ENCODE peak calls at places on chromosomes 7 and 10, in eight cellular contexts. One of them, this sample, is unnamed.

GRCh38 chr10:7532723-7533498 is 122.1 kb upstream of the SFMBT2 start:
- DNase-seq in hippocampal formation: no peak
- DNase-seq in left colon: no peak
- DNase-seq in NCI-H2081: no peak
- DNase-seq in progenitor cell of endocrine pancreas: no peak
- DNase-seq in activated naive CD4-positive, alpha-beta T cell treated with anti-CD3 and anti-CD28 coated beads, Interleukin-2, amount 50 U/mL, for 16 hours: no peak
- DNase-seq in stimulated activated naive CD8-positive, alpha-beta T cell treated with anti-CD3 and anti-CD28 coated beads, Interleukin-15, Interleukin-2, amounts not matched to agents 100 U/mL and 50 U/mL, for 24 hours: no peak
- DNase-seq in left lung: no peak
- DNase-seq in this sample: peak; percentile 31

GRCh38 chr7:33636359-33636758 is 269.0 kb upstream of the BMPER start:
- DNase-seq in NCI-H2081: no peak
- DNase-seq in activated naive CD4-positive, alpha-beta T cell treated with anti-CD3 and anti-CD28 coated beads, Interleukin-2, amount 50 U/mL, for 16 hours: no peak
- DNase-seq in left lung: no peak
- DNase-seq in hippocampal formation: no peak
- DNase-seq in stimulated activated naive CD8-positive, alpha-beta T cell treated with anti-CD3 and anti-CD28 coated beads, Interleukin-15, Interleukin-2, amounts not matched to agents 100 U/mL and 50 U/mL, for 24 hours: no peak
- DNase-seq in progenitor cell of endocrine pancreas: no peak
- DNase-seq in left colon: no peak
- DNase-seq in this sample: no peak

GRCh38 chr10:23419201-23419600 is 19.7 kb upstream of the OTUD1 start:
- DNase-seq in progenitor cell of endocrine pancreas: no peak
- DNase-seq in hippocampal formation: no peak
- DNase-seq in left colon: no peak
- DNase-seq in stimulated activated naive CD8-positive, alpha-beta T cell treated with anti-CD3 and anti-CD28 coated beads, Interleukin-15, Interleukin-2, amounts not matched to agents 100 U/mL and 50 U/mL, for 24 hours: no peak
- DNase-seq in NCI-H2081: no peak
- DNase-seq in activated naive CD4-positive, alpha-beta T cell treated with anti-CD3 and anti-CD28 coated beads, Interleukin-2, amount 50 U/mL, for 16 hours: no peak
- DNase-seq in left lung: no peak
- DNase-seq in this sample: no peak

GRCh38 chr10:34392641-34393170 is 422.4 kb downstream of the PARD3 start:
- DNase-seq in stimulated activated naive CD8-positive, alpha-beta T cell treated with anti-CD3 and anti-CD28 coated beads, Interleukin-15, Interleukin-2, amounts not matched to agents 100 U/mL and 50 U/mL, for 24 hours: no peak
- DNase-seq in left colon: no peak
- DNase-seq in hippocampal formation: no peak
- DNase-seq in activated naive CD4-positive, alpha-beta T cell treated with anti-CD3 and anti-CD28 coated beads, Interleukin-2, amount 50 U/mL, for 16 hours: no peak
- DNase-seq in left lung: no peak
- DNase-seq in NCI-H2081: no peak
- DNase-seq in progenitor cell of endocrine pancreas: no peak
- DNase-seq in this sample: no peak

GRCh38 chr7:71238541-71238940 is 106.6 kb downstream of the GALNT17 start:
- DNase-seq in left colon: no peak
- DNase-seq in hippocampal formation: no peak
- DNase-seq in left lung: no peak
- DNase-seq in NCI-H2081: no peak
- DNase-seq in activated naive CD4-positive, alpha-beta T cell treated with anti-CD3 and anti-CD28 coated beads, Interleukin-2, amount 50 U/mL, for 16 hours: no peak
- DNase-seq in progenitor cell of endocrine pancreas: no peak
- DNase-seq in stimulated activated naive CD8-positive, alpha-beta T cell treated with anti-CD3 and anti-CD28 coated beads, Interleukin-15, Interleukin-2, amounts not matched to agents 100 U/mL and 50 U/mL, for 24 hours: no peak
- DNase-seq in this sample: no peak

GRCh38 chr10:68992721-68993440 is 4.3 kb downstream of the KIFBP start:
- DNase-seq in activated naive CD4-positive, alpha-beta T cell treated with anti-CD3 and anti-CD28 coated beads, Interleukin-2, amount 50 U/mL, for 16 hours: no peak
- DNase-seq in NCI-H2081: no peak
- DNase-seq in left colon: peak; percentile 26
- DNase-seq in progenitor cell of endocrine pancreas: no peak
- DNase-seq in stimulated activated naive CD8-positive, alpha-beta T cell treated with anti-CD3 and anti-CD28 coated beads, Interleukin-15, Interleukin-2, amounts not matched to agents 100 U/mL and 50 U/mL, for 24 hours: no peak
- DNase-seq in left lung: no peak
- DNase-seq in hippocampal formation: no peak
- DNase-seq in this sample: no peak

GRCh38 chr10:116926426-116926825 is 77.1 kb downstream of the ENO4 start:
- DNase-seq in progenitor cell of endocrine pancreas: no peak
- DNase-seq in activated naive CD4-positive, alpha-beta T cell treated with anti-CD3 and anti-CD28 coated beads, Interleukin-2, amount 50 U/mL, for 16 hours: no peak
- DNase-seq in hippocampal formation: no peak
- DNase-seq in stimulated activated naive CD8-positive, alpha-beta T cell treated with anti-CD3 and anti-CD28 coated beads, Interleukin-15, Interleukin-2, amounts not matched to agents 100 U/mL and 50 U/mL, for 24 hours: no peak
- DNase-seq in NCI-H2081: no peak
- DNase-seq in left lung: no peak
- DNase-seq in left colon: no peak
- DNase-seq in this sample: no peak

GRCh38 chr10:42149027-42149700 is 489.2 kb downstream of the ZNF33B start:
- DNase-seq in activated naive CD4-positive, alpha-beta T cell treated with anti-CD3 and anti-CD28 coated beads, Interleukin-2, amount 50 U/mL, for 16 hours: no peak
- DNase-seq in left colon: peak; percentile 25
- DNase-seq in stimulated activated naive CD8-positive, alpha-beta T cell treated with anti-CD3 and anti-CD28 coated beads, Interleukin-15, Interleukin-2, amounts not matched to agents 100 U/mL and 50 U/mL, for 24 hours: no peak
- DNase-seq in left lung: peak; percentile 81
- DNase-seq in hippocampal formation: no peak
- DNase-seq in NCI-H2081: no peak
- DNase-seq in progenitor cell of endocrine pancreas: no peak
- DNase-seq in this sample: no peak

GRCh38 chr7:98294326-98294725 is 12.8 kb downstream of the BRI3 start:
- DNase-seq in hippocampal formation: no peak
- DNase-seq in progenitor cell of endocrine pancreas: no peak
- DNase-seq in stimulated activated naive CD8-positive, alpha-beta T cell treated with anti-CD3 and anti-CD28 coated beads, Interleukin-15, Interleukin-2, amounts not matched to agents 100 U/mL and 50 U/mL, for 24 hours: no peak
- DNase-seq in left lung: no peak
- DNase-seq in left colon: no peak
- DNase-seq in activated naive CD4-positive, alpha-beta T cell treated with anti-CD3 and anti-CD28 coated beads, Interleukin-2, amount 50 U/mL, for 16 hours: no peak
- DNase-seq in NCI-H2081: no peak
- DNase-seq in this sample: no peak

GRCh38 chr10:23158370-23158769 is 33.7 kb upstream of the PTF1A start:
- DNase-seq in stimulated activated naive CD8-positive, alpha-beta T cell treated with anti-CD3 and anti-CD28 coated beads, Interleukin-15, Interleukin-2, amounts not matched to agents 100 U/mL and 50 U/mL, for 24 hours: peak; percentile 40
- DNase-seq in NCI-H2081: peak; percentile 43
- DNase-seq in left colon: no peak
- DNase-seq in activated naive CD4-positive, alpha-beta T cell treated with anti-CD3 and anti-CD28 coated beads, Interleukin-2, amount 50 U/mL, for 16 hours: peak; percentile 35
- DNase-seq in hippocampal formation: peak; percentile 32
- DNase-seq in progenitor cell of endocrine pancreas: peak; percentile 39
- DNase-seq in left lung: no peak
- DNase-seq in this sample: peak; percentile 55

GRCh38 chr7:148456351-148456750 is 134.2 kb upstream of the C7orf33 start:
- DNase-seq in progenitor cell of endocrine pancreas: no peak
- DNase-seq in hippocampal formation: no peak
- DNase-seq in stimulated activated naive CD8-positive, alpha-beta T cell treated with anti-CD3 and anti-CD28 coated beads, Interleukin-15, Interleukin-2, amounts not matched to agents 100 U/mL and 50 U/mL, for 24 hours: no peak
- DNase-seq in activated naive CD4-positive, alpha-beta T cell treated with anti-CD3 and anti-CD28 coated beads, Interleukin-2, amount 50 U/mL, for 16 hours: no peak
- DNase-seq in NCI-H2081: no peak
- DNase-seq in left lung: no peak
- DNase-seq in left colon: no peak
- DNase-seq in this sample: no peak

GRCh38 chr7:94100723-94101345 is 96.7 kb upstream of the BET1 start:
- DNase-seq in left colon: no peak
- DNase-seq in progenitor cell of endocrine pancreas: no peak
- DNase-seq in hippocampal formation: no peak
- DNase-seq in NCI-H2081: no peak
- DNase-seq in left lung: peak; percentile 72
- DNase-seq in stimulated activated naive CD8-positive, alpha-beta T cell treated with anti-CD3 and anti-CD28 coated beads, Interleukin-15, Interleukin-2, amounts not matched to agents 100 U/mL and 50 U/mL, for 24 hours: no peak
- DNase-seq in activated naive CD4-positive, alpha-beta T cell treated with anti-CD3 and anti-CD28 coated beads, Interleukin-2, amount 50 U/mL, for 16 hours: no peak
- DNase-seq in this sample: no peak

GRCh38 chr7:87920578-87920977 is 13.5 kb upstream of the ADAM22 start:
- DNase-seq in stimulated activated naive CD8-positive, alpha-beta T cell treated with anti-CD3 and anti-CD28 coated beads, Interleukin-15, Interleukin-2, amounts not matched to agents 100 U/mL and 50 U/mL, for 24 hours: no peak
- DNase-seq in NCI-H2081: no peak
- DNase-seq in activated naive CD4-positive, alpha-beta T cell treated with anti-CD3 and anti-CD28 coated beads, Interleukin-2, amount 50 U/mL, for 16 hours: no peak
- DNase-seq in left colon: no peak
- DNase-seq in progenitor cell of endocrine pancreas: no peak
- DNase-seq in hippocampal formation: no peak
- DNase-seq in left lung: no peak
- DNase-seq in this sample: no peak

GRCh38 chr7:141541375-141541774 is 9.8 kb upstream of the AGK start:
- DNase-seq in progenitor cell of endocrine pancreas: no peak
- DNase-seq in stimulated activated naive CD8-positive, alpha-beta T cell treated with anti-CD3 and anti-CD28 coated beads, Interleukin-15, Interleukin-2, amounts not matched to agents 100 U/mL and 50 U/mL, for 24 hours: no peak
- DNase-seq in left lung: no peak
- DNase-seq in NCI-H2081: peak; percentile 19
- DNase-seq in hippocampal formation: no peak
- DNase-seq in left colon: no peak
- DNase-seq in activated naive CD4-positive, alpha-beta T cell treated with anti-CD3 and anti-CD28 coated beads, Interleukin-2, amount 50 U/mL, for 16 hours: no peak
- DNase-seq in this sample: no peak

GRCh38 chr7:100467638-100468373 is 3.7 kb upstream of the SPACDR start:
- DNase-seq in NCI-H2081: no peak
- DNase-seq in activated naive CD4-positive, alpha-beta T cell treated with anti-CD3 and anti-CD28 coated beads, Interleukin-2, amount 50 U/mL, for 16 hours: no peak
- DNase-seq in stimulated activated naive CD8-positive, alpha-beta T cell treated with anti-CD3 and anti-CD28 coated beads, Interleukin-15, Interleukin-2, amounts not matched to agents 100 U/mL and 50 U/mL, for 24 hours: no peak
- DNase-seq in progenitor cell of endocrine pancreas: no peak
- DNase-seq in left lung: no peak
- DNase-seq in left colon: no peak
- DNase-seq in hippocampal formation: peak; percentile 91
- DNase-seq in this sample: no peak

GRCh38 chr10:132691711-132692153 is 94.2 kb downstream of the NKX6-2 start:
- DNase-seq in hippocampal formation: no peak
- DNase-seq in left lung: peak; percentile 66
- DNase-seq in progenitor cell of endocrine pancreas: no peak
- DNase-seq in NCI-H2081: no peak
- DNase-seq in stimulated activated naive CD8-positive, alpha-beta T cell treated with anti-CD3 and anti-CD28 coated beads, Interleukin-15, Interleukin-2, amounts not matched to agents 100 U/mL and 50 U/mL, for 24 hours: no peak
- DNase-seq in activated naive CD4-positive, alpha-beta T cell treated with anti-CD3 and anti-CD28 coated beads, Interleukin-2, amount 50 U/mL, for 16 hours: peak; percentile 6
- DNase-seq in left colon: peak; percentile 20
- DNase-seq in this sample: no peak

GRCh38 chr7:2567663-2568238 is 9.0 kb downstream of the IQCE start:
- DNase-seq in hippocampal formation: peak; percentile 30
- DNase-seq in activated naive CD4-positive, alpha-beta T cell treated with anti-CD3 and anti-CD28 coated beads, Interleukin-2, amount 50 U/mL, for 16 hours: no peak
- DNase-seq in stimulated activated naive CD8-positive, alpha-beta T cell treated with anti-CD3 and anti-CD28 coated beads, Interleukin-15, Interleukin-2, amounts not matched to agents 100 U/mL and 50 U/mL, for 24 hours: no peak
- DNase-seq in left lung: peak; percentile 63
- DNase-seq in left colon: no peak
- DNase-seq in progenitor cell of endocrine pancreas: no peak
- DNase-seq in NCI-H2081: no peak
- DNase-seq in this sample: no peak

GRCh38 chr10:4819067-4819466 is 6.9 kb upstream of the AKR1E2 start:
- DNase-seq in stimulated activated naive CD8-positive, alpha-beta T cell treated with anti-CD3 and anti-CD28 coated beads, Interleukin-15, Interleukin-2, amounts not matched to agents 100 U/mL and 50 U/mL, for 24 hours: no peak
- DNase-seq in activated naive CD4-positive, alpha-beta T cell treated with anti-CD3 and anti-CD28 coated beads, Interleukin-2, amount 50 U/mL, for 16 hours: no peak
- DNase-seq in left colon: no peak
- DNase-seq in NCI-H2081: no peak
- DNase-seq in hippocampal formation: no peak
- DNase-seq in left lung: no peak
- DNase-seq in progenitor cell of endocrine pancreas: no peak
- DNase-seq in this sample: no peak

GRCh38 chr10:58896229-58896628 is 280.2 kb upstream of the PHYHIPL start:
- DNase-seq in progenitor cell of endocrine pancreas: no peak
- DNase-seq in left lung: no peak
- DNase-seq in left colon: no peak
- DNase-seq in activated naive CD4-positive, alpha-beta T cell treated with anti-CD3 and anti-CD28 coated beads, Interleukin-2, amount 50 U/mL, for 16 hours: no peak
- DNase-seq in hippocampal formation: no peak
- DNase-seq in stimulated activated naive CD8-positive, alpha-beta T cell treated with anti-CD3 and anti-CD28 coated beads, Interleukin-15, Interleukin-2, amounts not matched to agents 100 U/mL and 50 U/mL, for 24 hours: no peak
- DNase-seq in NCI-H2081: no peak
- DNase-seq in this sample: no peak

GRCh38 chr10:88095291-88095721 is 231.9 kb downstream of the PTEN start:
- DNase-seq in left lung: no peak
- DNase-seq in progenitor cell of endocrine pancreas: no peak
- DNase-seq in hippocampal formation: no peak
- DNase-seq in activated naive CD4-positive, alpha-beta T cell treated with anti-CD3 and anti-CD28 coated beads, Interleukin-2, amount 50 U/mL, for 16 hours: no peak
- DNase-seq in left colon: no peak
- DNase-seq in NCI-H2081: no peak
- DNase-seq in stimulated activated naive CD8-positive, alpha-beta T cell treated with anti-CD3 and anti-CD28 coated beads, Interleukin-15, Interleukin-2, amounts not matched to agents 100 U/mL and 50 U/mL, for 24 hours: no peak
- DNase-seq in this sample: no peak

GRCh38 chr10:132152896-132153580 is 33.7 kb upstream of the DPYSL4 start:
- DNase-seq in left lung: peak; percentile 66
- DNase-seq in NCI-H2081: no peak
- DNase-seq in progenitor cell of endocrine pancreas: no peak
- DNase-seq in left colon: no peak
- DNase-seq in hippocampal formation: no peak
- DNase-seq in stimulated activated naive CD8-positive, alpha-beta T cell treated with anti-CD3 and anti-CD28 coated beads, Interleukin-15, Interleukin-2, amounts not matched to agents 100 U/mL and 50 U/mL, for 24 hours: no peak
- DNase-seq in activated naive CD4-positive, alpha-beta T cell treated with anti-CD3 and anti-CD28 coated beads, Interleukin-2, amount 50 U/mL, for 16 hours: no peak
- DNase-seq in this sample: no peak

GRCh38 chr7:40276061-40276460 is 141.3 kb downstream of the SUGCT start:
- DNase-seq in stimulated activated naive CD8-positive, alpha-beta T cell treated with anti-CD3 and anti-CD28 coated beads, Interleukin-15, Interleukin-2, amounts not matched to agents 100 U/mL and 50 U/mL, for 24 hours: no peak
- DNase-seq in left lung: no peak
- DNase-seq in activated naive CD4-positive, alpha-beta T cell treated with anti-CD3 and anti-CD28 coated beads, Interleukin-2, amount 50 U/mL, for 16 hours: no peak
- DNase-seq in left colon: no peak
- DNase-seq in progenitor cell of endocrine pancreas: no peak
- DNase-seq in NCI-H2081: no peak
- DNase-seq in hippocampal formation: no peak
- DNase-seq in this sample: no peak

GRCh38 chr10:44006826-44007225 is 358.1 kb upstream of the ZNF32 start:
- DNase-seq in left lung: no peak
- DNase-seq in left colon: no peak
- DNase-seq in NCI-H2081: no peak
- DNase-seq in stimulated activated naive CD8-positive, alpha-beta T cell treated with anti-CD3 and anti-CD28 coated beads, Interleukin-15, Interleukin-2, amounts not matched to agents 100 U/mL and 50 U/mL, for 24 hours: no peak
- DNase-seq in hippocampal formation: no peak
- DNase-seq in activated naive CD4-positive, alpha-beta T cell treated with anti-CD3 and anti-CD28 coated beads, Interleukin-2, amount 50 U/mL, for 16 hours: no peak
- DNase-seq in progenitor cell of endocrine pancreas: no peak
- DNase-seq in this sample: no peak

GRCh38 chr7:16062269-16062668 is 359.1 kb downstream of the CRPPA start:
- DNase-seq in left colon: no peak
- DNase-seq in activated naive CD4-positive, alpha-beta T cell treated with anti-CD3 and anti-CD28 coated beads, Interleukin-2, amount 50 U/mL, for 16 hours: no peak
- DNase-seq in hippocampal formation: no peak
- DNase-seq in NCI-H2081: no peak
- DNase-seq in progenitor cell of endocrine pancreas: no peak
- DNase-seq in left lung: no peak
- DNase-seq in stimulated activated naive CD8-positive, alpha-beta T cell treated with anti-CD3 and anti-CD28 coated beads, Interleukin-15, Interleukin-2, amounts not matched to agents 100 U/mL and 50 U/mL, for 24 hours: no peak
- DNase-seq in this sample: no peak

GRCh38 chr10:9209105-9209798 is 1154.8 kb downstream of the GATA3 start:
- DNase-seq in NCI-H2081: peak; percentile 49
- DNase-seq in hippocampal formation: peak; percentile 34
- DNase-seq in progenitor cell of endocrine pancreas: peak; percentile 63
- DNase-seq in left lung: no peak
- DNase-seq in left colon: no peak
- DNase-seq in stimulated activated naive CD8-positive, alpha-beta T cell treated with anti-CD3 and anti-CD28 coated beads, Interleukin-15, Interleukin-2, amounts not matched to agents 100 U/mL and 50 U/mL, for 24 hours: peak; percentile 83
- DNase-seq in activated naive CD4-positive, alpha-beta T cell treated with anti-CD3 and anti-CD28 coated beads, Interleukin-2, amount 50 U/mL, for 16 hours: peak; percentile 70
- DNase-seq in this sample: peak; percentile 79

GRCh38 chr7:30914611-30915601 is 3.3 kb downstream of the AQP1 start:
- DNase-seq in activated naive CD4-positive, alpha-beta T cell treated with anti-CD3 and anti-CD28 coated beads, Interleukin-2, amount 50 U/mL, for 16 hours: no peak
- DNase-seq in stimulated activated naive CD8-positive, alpha-beta T cell treated with anti-CD3 and anti-CD28 coated beads, Interleukin-15, Interleukin-2, amounts not matched to agents 100 U/mL and 50 U/mL, for 24 hours: peak; percentile 6
- DNase-seq in NCI-H2081: no peak
- DNase-seq in hippocampal formation: no peak
- DNase-seq in left lung: peak; percentile 62
- DNase-seq in progenitor cell of endocrine pancreas: no peak
- DNase-seq in left colon: no peak
- DNase-seq in this sample: no peak

GRCh38 chr10:13658864-13659685 is 72.3 kb downstream of the PRPF18 start:
- DNase-seq in stimulated activated naive CD8-positive, alpha-beta T cell treated with anti-CD3 and anti-CD28 coated beads, Interleukin-15, Interleukin-2, amounts not matched to agents 100 U/mL and 50 U/mL, for 24 hours: peak; percentile 16
- DNase-seq in left colon: peak; percentile 44
- DNase-seq in progenitor cell of endocrine pancreas: no peak
- DNase-seq in activated naive CD4-positive, alpha-beta T cell treated with anti-CD3 and anti-CD28 coated beads, Interleukin-2, amount 50 U/mL, for 16 hours: no peak
- DNase-seq in hippocampal formation: peak; percentile 33
- DNase-seq in NCI-H2081: no peak
- DNase-seq in left lung: peak; percentile 87
- DNase-seq in this sample: no peak

GRCh38 chr7:82286096-82286841 is 157.3 kb downstream of the CACNA2D1 start:
- DNase-seq in left lung: no peak
- DNase-seq in left colon: no peak
- DNase-seq in activated naive CD4-positive, alpha-beta T cell treated with anti-CD3 and anti-CD28 coated beads, Interleukin-2, amount 50 U/mL, for 16 hours: no peak
- DNase-seq in progenitor cell of endocrine pancreas: no peak
- DNase-seq in hippocampal formation: no peak
- DNase-seq in stimulated activated naive CD8-positive, alpha-beta T cell treated with anti-CD3 and anti-CD28 coated beads, Interleukin-15, Interleukin-2, amounts not matched to agents 100 U/mL and 50 U/mL, for 24 hours: no peak
- DNase-seq in NCI-H2081: peak; percentile 55
- DNase-seq in this sample: no peak

GRCh38 chr7:24812313-24812945 is 55.2 kb upstream of the GSDME start:
- DNase-seq in stimulated activated naive CD8-positive, alpha-beta T cell treated with anti-CD3 and anti-CD28 coated beads, Interleukin-15, Interleukin-2, amounts not matched to agents 100 U/mL and 50 U/mL, for 24 hours: peak; percentile 46
- DNase-seq in activated naive CD4-positive, alpha-beta T cell treated with anti-CD3 and anti-CD28 coated beads, Interleukin-2, amount 50 U/mL, for 16 hours: peak; percentile 29
- DNase-seq in NCI-H2081: peak; percentile 51
- DNase-seq in left lung: no peak
- DNase-seq in hippocampal formation: peak; percentile 19
- DNase-seq in progenitor cell of endocrine pancreas: peak; percentile 53
- DNase-seq in left colon: no peak
- DNase-seq in this sample: peak; percentile 64

GRCh38 chr10:100894589-100895294 is 18.0 kb upstream of the SLF2 start:
- DNase-seq in left lung: no peak
- DNase-seq in stimulated activated naive CD8-positive, alpha-beta T cell treated with anti-CD3 and anti-CD28 coated beads, Interleukin-15, Interleukin-2, amounts not matched to agents 100 U/mL and 50 U/mL, for 24 hours: no peak
- DNase-seq in progenitor cell of endocrine pancreas: no peak
- DNase-seq in activated naive CD4-positive, alpha-beta T cell treated with anti-CD3 and anti-CD28 coated beads, Interleukin-2, amount 50 U/mL, for 16 hours: no peak
- DNase-seq in hippocampal formation: no peak
- DNase-seq in left colon: no peak
- DNase-seq in NCI-H2081: no peak
- DNase-seq in this sample: no peak

GRCh38 chr7:95808396-95808795 is 36.0 kb downstream of the DYNC1I1 start:
- DNase-seq in stimulated activated naive CD8-positive, alpha-beta T cell treated with anti-CD3 and anti-CD28 coated beads, Interleukin-15, Interleukin-2, amounts not matched to agents 100 U/mL and 50 U/mL, for 24 hours: no peak
- DNase-seq in left colon: no peak
- DNase-seq in activated naive CD4-positive, alpha-beta T cell treated with anti-CD3 and anti-CD28 coated beads, Interleukin-2, amount 50 U/mL, for 16 hours: no peak
- DNase-seq in progenitor cell of endocrine pancreas: no peak
- DNase-seq in hippocampal formation: no peak
- DNase-seq in NCI-H2081: no peak
- DNase-seq in left lung: no peak
- DNase-seq in this sample: no peak